ENCODE peak calls at places on chromosomes 16 and 17, in eight cellular contexts. One of them, this sample, is unnamed.

GRCh38 chr16:82150569-82150968 is 19.5 kb downstream of the MPHOSPH6 start:
- DNase-seq in heart left ventricle: no peak
- DNase-seq in IMR-90: no peak
- DNase-seq in breast epithelium: no peak
- DNase-seq in H1: no peak
- DNase-seq in tibial nerve: no peak
- DNase-seq in Peyer's patch: no peak
- DNase-seq in A549: no peak
- DNase-seq in this sample: no peak

GRCh38 chr16:65500007-65500406 is 378.1 kb upstream of the CDH11 start:
- DNase-seq in tibial nerve: no peak
- DNase-seq in H1: no peak
- DNase-seq in heart left ventricle: no peak
- DNase-seq in Peyer's patch: no peak
- DNase-seq in breast epithelium: no peak
- DNase-seq in IMR-90: peak
- DNase-seq in A549: no peak
- DNase-seq in this sample: no peak

GRCh38 chr16:46715769-46716305 is 26.4 kb downstream of the ORC6 start:
- DNase-seq in tibial nerve: no peak
- DNase-seq in H1: no peak
- DNase-seq in Peyer's patch: no peak
- DNase-seq in IMR-90: no peak
- DNase-seq in heart left ventricle: peak
- DNase-seq in breast epithelium: no peak
- DNase-seq in A549: no peak
- DNase-seq in this sample: no peak

GRCh38 chr17:57004944-57005579 is 27.1 kb downstream of the SCPEP1 start:
- DNase-seq in H1: no peak
- DNase-seq in Peyer's patch: no peak
- DNase-seq in breast epithelium: no peak
- DNase-seq in A549: peak
- DNase-seq in heart left ventricle: no peak
- DNase-seq in tibial nerve: no peak
- DNase-seq in IMR-90: no peak
- DNase-seq in this sample: no peak

GRCh38 chr17:78358538-78359215 is 1.2 kb downstream of the SOCS3 start:
- DNase-seq in Peyer's patch: no peak
- DNase-seq in H1: no peak
- DNase-seq in breast epithelium: no peak
- DNase-seq in IMR-90: peak
- DNase-seq in tibial nerve: no peak
- DNase-seq in A549: no peak
- DNase-seq in heart left ventricle: no peak
- DNase-seq in this sample: no peak

GRCh38 chr17:47810200-47810821 is 11.3 kb downstream of the OSBPL7 start:
- DNase-seq in IMR-90: peak
- DNase-seq in H1: no peak
- DNase-seq in breast epithelium: no peak
- DNase-seq in Peyer's patch: peak
- DNase-seq in A549: peak
- DNase-seq in heart left ventricle: no peak
- DNase-seq in tibial nerve: no peak
- DNase-seq in this sample: no peak

GRCh38 chr17:42700890-42701289 is 18.6 kb downstream of the CNTNAP1 start:
- DNase-seq in tibial nerve: no peak
- DNase-seq in heart left ventricle: no peak
- DNase-seq in IMR-90: no peak
- DNase-seq in H1: no peak
- DNase-seq in breast epithelium: no peak
- DNase-seq in A549: no peak
- DNase-seq in Peyer's patch: no peak
- DNase-seq in this sample: no peak

GRCh38 chr17:29617481-29618271 is 5.0 kb downstream of the CORO6 start:
- DNase-seq in A549: peak
- DNase-seq in tibial nerve: no peak
- DNase-seq in Peyer's patch: peak
- DNase-seq in breast epithelium: peak
- DNase-seq in IMR-90: peak
- DNase-seq in H1: no peak
- DNase-seq in heart left ventricle: peak
- DNase-seq in this sample: no peak

GRCh38 chr17:50213026-50214015 is 11.9 kb upstream of the COL1A1 start:
- DNase-seq in breast epithelium: no peak
- DNase-seq in A549: no peak
- DNase-seq in Peyer's patch: no peak
- DNase-seq in IMR-90: peak
- DNase-seq in tibial nerve: no peak
- DNase-seq in H1: no peak
- DNase-seq in heart left ventricle: no peak
- DNase-seq in this sample: peak

GRCh38 chr16:82219298-82219697 is 49.3 kb upstream of the MPHOSPH6 start:
- DNase-seq in heart left ventricle: no peak
- DNase-seq in A549: no peak
- DNase-seq in breast epithelium: no peak
- DNase-seq in tibial nerve: no peak
- DNase-seq in H1: no peak
- DNase-seq in IMR-90: no peak
- DNase-seq in Peyer's patch: no peak
- DNase-seq in this sample: no peak

GRCh38 chr17:76265624-76266243 is 586 bp downstream of the UBALD2 start:
- DNase-seq in tibial nerve: no peak
- DNase-seq in breast epithelium: peak
- DNase-seq in A549: no peak
- DNase-seq in H1: no peak
- DNase-seq in heart left ventricle: peak
- DNase-seq in IMR-90: peak
- DNase-seq in Peyer's patch: peak
- DNase-seq in this sample: no peak

GRCh38 chr17:40327244-40327666 is 18.3 kb downstream of the RARA start:
- DNase-seq in breast epithelium: no peak
- DNase-seq in IMR-90: no peak
- DNase-seq in H1: no peak
- DNase-seq in tibial nerve: no peak
- DNase-seq in heart left ventricle: peak
- DNase-seq in A549: no peak
- DNase-seq in Peyer's patch: no peak
- DNase-seq in this sample: no peak

GRCh38 chr17:65515959-65516948 is 45.2 kb downstream of the AXIN2 start:
- DNase-seq in IMR-90: peak
- DNase-seq in tibial nerve: no peak
- DNase-seq in A549: no peak
- DNase-seq in breast epithelium: peak
- DNase-seq in heart left ventricle: no peak
- DNase-seq in Peyer's patch: no peak
- DNase-seq in H1: no peak
- DNase-seq in this sample: no peak

GRCh38 chr17:73291260-73291801 is 20.5 kb downstream of the CDC42EP4 start:
- DNase-seq in breast epithelium: no peak
- DNase-seq in IMR-90: peak
- DNase-seq in tibial nerve: peak
- DNase-seq in Peyer's patch: peak
- DNase-seq in H1: no peak
- DNase-seq in A549: peak
- DNase-seq in heart left ventricle: no peak
- DNase-seq in this sample: peak

GRCh38 chr16:60727856-60728255 is 1308.4 kb downstream of the CDH8 start:
- DNase-seq in Peyer's patch: no peak
- DNase-seq in tibial nerve: no peak
- DNase-seq in IMR-90: no peak
- DNase-seq in heart left ventricle: no peak
- DNase-seq in A549: no peak
- DNase-seq in H1: no peak
- DNase-seq in breast epithelium: no peak
- DNase-seq in this sample: no peak

GRCh38 chr16:10609410-10609774 is 29.0 kb upstream of the EMP2 start:
- DNase-seq in tibial nerve: no peak
- DNase-seq in breast epithelium: no peak
- DNase-seq in H1: no peak
- DNase-seq in Peyer's patch: no peak
- DNase-seq in heart left ventricle: no peak
- DNase-seq in IMR-90: peak
- DNase-seq in A549: no peak
- DNase-seq in this sample: peak

GRCh38 chr16:85561248-85562101 is 51.6 kb upstream of the GSE1 start:
- DNase-seq in breast epithelium: no peak
- DNase-seq in heart left ventricle: no peak
- DNase-seq in H1: no peak
- DNase-seq in Peyer's patch: no peak
- DNase-seq in tibial nerve: no peak
- DNase-seq in A549: no peak
- DNase-seq in IMR-90: no peak
- DNase-seq in this sample: no peak
- TF ChIP-seq POLR2A in breast epithelium: no peak
- TF ChIP-seq POLR2A in heart left ventricle: no peak
- TF ChIP-seq POLR2A in H1: no peak
- TF ChIP-seq POLR2A in Peyer's patch: no peak
- TF ChIP-seq POLR2A in tibial nerve: no peak
- TF ChIP-seq POLR2A in A549: no peak
- TF ChIP-seq POLR2A in IMR-90: no peak
- TF ChIP-seq POLR2A in this sample: no peak

DNA sequence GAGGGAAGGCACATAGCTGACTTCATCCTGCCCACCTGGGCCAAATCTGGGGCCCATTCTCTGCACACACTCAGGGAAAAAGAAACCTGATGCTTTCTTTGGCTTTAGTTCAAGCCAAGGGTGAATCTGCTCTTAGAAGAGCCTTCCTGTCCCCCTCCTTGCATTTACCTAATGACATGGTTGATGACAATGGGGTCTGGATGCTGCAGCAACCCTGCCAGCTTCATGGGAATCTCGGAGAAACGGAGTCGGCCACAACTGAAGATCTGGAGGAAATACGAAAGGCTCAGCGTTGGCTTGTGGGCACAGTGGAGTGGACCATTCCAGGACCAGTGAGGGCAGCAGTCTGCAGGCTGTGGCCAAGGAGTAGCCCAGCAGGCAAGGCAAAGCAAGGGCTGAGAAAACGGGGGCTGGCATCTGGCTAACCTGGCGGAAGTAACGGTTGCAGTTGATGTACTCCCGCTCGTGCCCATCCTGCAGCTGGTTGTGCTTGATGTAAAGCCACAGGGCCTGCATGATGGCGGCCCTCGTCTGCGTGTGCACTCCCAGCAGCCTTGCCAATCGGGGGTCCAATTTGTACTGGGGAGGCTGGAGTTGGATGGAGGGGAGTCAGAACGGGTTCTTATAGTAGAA is 6.4 kb upstream of the FTSJ3 start:
- DNase-seq in heart left ventricle: no peak
- DNase-seq in breast epithelium: no peak
- DNase-seq in H1: no peak
- DNase-seq in Peyer's patch: no peak
- DNase-seq in A549: no peak
- DNase-seq in IMR-90: no peak
- DNase-seq in tibial nerve: no peak
- DNase-seq in this sample: no peak
- H3K27ac ChIP-seq in heart left ventricle: no peak
- H3K27ac ChIP-seq in breast epithelium: peak
- H3K27ac ChIP-seq in H1: no peak
- H3K27ac ChIP-seq in Peyer's patch: no peak
- H3K27ac ChIP-seq in A549: no peak
- H3K27ac ChIP-seq in IMR-90: no peak
- H3K27ac ChIP-seq in tibial nerve: no peak
- H3K27ac ChIP-seq in this sample: no peak

DNA sequence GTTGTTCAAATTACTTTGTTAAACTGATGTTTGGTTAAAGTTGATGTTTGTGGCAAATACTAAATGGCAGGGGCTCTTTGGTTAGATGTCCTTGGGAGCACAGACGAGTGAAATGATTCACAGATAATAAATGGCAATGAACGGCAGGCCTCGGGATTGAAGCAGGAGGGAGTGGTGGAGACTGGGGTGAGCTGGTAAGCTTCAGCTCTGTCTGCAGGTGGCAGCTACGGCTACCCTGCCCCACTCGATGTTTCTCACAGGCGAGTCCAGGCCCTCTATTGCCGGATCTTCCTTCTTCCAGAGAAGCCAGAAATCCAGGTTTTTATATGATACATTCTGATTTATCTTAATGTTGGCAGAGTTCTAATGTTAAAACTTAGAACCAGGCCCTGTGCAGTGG is 144.8 kb upstream of the CACNG5 start:
- DNase-seq in A549: no peak
- DNase-seq in tibial nerve: no peak
- DNase-seq in heart left ventricle: no peak
- DNase-seq in Peyer's patch: no peak
- DNase-seq in H1: no peak
- DNase-seq in breast epithelium: no peak
- DNase-seq in IMR-90: no peak
- DNase-seq in this sample: no peak
- TF ChIP-seq POLR2A in A549: no peak
- TF ChIP-seq POLR2A in tibial nerve: no peak
- TF ChIP-seq POLR2A in heart left ventricle: no peak
- TF ChIP-seq POLR2A in Peyer's patch: no peak
- TF ChIP-seq POLR2A in H1: no peak
- TF ChIP-seq POLR2A in breast epithelium: no peak
- TF ChIP-seq POLR2A in IMR-90: no peak
- TF ChIP-seq POLR2A in this sample: no peak

GRCh38 chr17:546456-546855 is 168.2 kb downstream of the VPS53 start:
- DNase-seq in H1: no peak
- DNase-seq in breast epithelium: no peak
- DNase-seq in A549: no peak
- DNase-seq in tibial nerve: no peak
- DNase-seq in Peyer's patch: no peak
- DNase-seq in IMR-90: no peak
- DNase-seq in heart left ventricle: no peak
- DNase-seq in this sample: no peak

GRCh38 chr17:549197-550040 is 165.2 kb downstream of the VPS53 start:
- DNase-seq in Peyer's patch: no peak
- DNase-seq in breast epithelium: no peak
- DNase-seq in A549: no peak
- DNase-seq in IMR-90: peak
- DNase-seq in H1: no peak
- DNase-seq in heart left ventricle: no peak
- DNase-seq in tibial nerve: no peak
- DNase-seq in this sample: no peak

GRCh38 chr17:550776-551175 is 163.9 kb downstream of the VPS53 start:
- DNase-seq in H1: no peak
- DNase-seq in heart left ventricle: no peak
- DNase-seq in tibial nerve: no peak
- DNase-seq in Peyer's patch: no peak
- DNase-seq in IMR-90: peak
- DNase-seq in breast epithelium: no peak
- DNase-seq in A549: no peak
- DNase-seq in this sample: no peak

GRCh38 chr17:545156-545555 is 169.5 kb downstream of the VPS53 start:
- DNase-seq in breast epithelium: no peak
- DNase-seq in H1: no peak
- DNase-seq in Peyer's patch: no peak
- DNase-seq in A549: no peak
- DNase-seq in IMR-90: no peak
- DNase-seq in heart left ventricle: no peak
- DNase-seq in tibial nerve: no peak
- DNase-seq in this sample: no peak

DNA sequence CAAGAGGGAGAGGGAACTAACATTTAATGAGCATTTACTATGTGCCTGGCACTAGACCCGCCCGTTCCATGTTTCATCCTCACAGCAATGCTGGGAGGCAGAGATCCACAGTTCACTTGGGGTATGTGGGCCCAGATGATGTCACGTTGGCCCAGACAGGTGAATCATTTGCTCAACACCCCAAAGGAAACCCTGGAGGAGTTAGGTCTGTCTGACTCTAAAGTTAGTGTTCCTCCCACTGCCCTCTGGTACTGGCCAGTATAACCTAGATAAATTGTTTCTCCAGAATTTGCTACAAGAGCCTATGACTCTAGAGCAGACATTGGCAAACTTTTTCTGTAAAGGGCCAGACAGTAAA is 164.6 kb downstream of the VPS53 start:
- DNase-seq in tibial nerve: no peak
- DNase-seq in IMR-90: peak
- DNase-seq in Peyer's patch: no peak
- DNase-seq in heart left ventricle: no peak
- DNase-seq in H1: no peak
- DNase-seq in breast epithelium: no peak
- DNase-seq in A549: no peak
- DNase-seq in this sample: no peak
- H3K27ac ChIP-seq in tibial nerve: no peak
- H3K27ac ChIP-seq in IMR-90: peak
- H3K27ac ChIP-seq in Peyer's patch: no peak
- H3K27ac ChIP-seq in heart left ventricle: no peak
- H3K27ac ChIP-seq in H1: no peak
- H3K27ac ChIP-seq in breast epithelium: no peak
- H3K27ac ChIP-seq in A549: no peak
- H3K27ac ChIP-seq in this sample: no peak